ENCODE peak calls at places on chromosomes 7 and 10, in eight cellular contexts. Y is A549; H is activated naive CD8-positive, alpha-beta T cell treated with anti-CD3 and anti-CD28 coated beads, Interleukin-2, amount 50 U/mL, for 24 hours; B is WTC11; R is HEK293T; D is T-helper 2 cell; E is HCEC 1CT; G is aorta. M is an unnamed sample.

GRCh38 chr7:151426486-151426905 is 13.4 kb downstream of the CRYGN start:
- DNase-seq in E (peak), R (peak), H (no peak), G (peak), D (no peak), B (no peak), Y (peak), M (peak)

GRCh38 chr10:113616244-113617074 is 47.4 kb downstream of the NRAP start:
- DNase-seq in Y (peak), G (no peak), H (no peak), D (no peak), B (no peak), R (peak), E (no peak), M (no peak)

GRCh38 chr7:96649981-96650380 is 59.7 kb downstream of the SEM1 start:
- DNase-seq in E (peak), R (no peak), D (no peak), Y (no peak), H (no peak), G (no peak), B (no peak), M (no peak)

GRCh38 chr7:18450021-18450420 is 45.5 kb upstream of the HDAC9 start:
- DNase-seq in B (no peak), D (no peak), H (no peak), Y (no peak), G (no peak), R (no peak), E (no peak), M (no peak)

GRCh38 chr10:108393111-108393510 is 1228.6 kb upstream of the SORCS1 start:
- DNase-seq in E (peak), B (no peak), R (no peak), Y (no peak), D (no peak), G (no peak), H (no peak), M (no peak)

GRCh38 chr7:128254470-128254869 is 13.4 kb downstream of the LEP start:
- DNase-seq in R (no peak), D (no peak), E (no peak), B (no peak), G (no peak), Y (no peak), H (no peak), M (peak)

GRCh38 chr10:77939561-77940001 is 13.0 kb upstream of the DLG5 start:
- DNase-seq in G (no peak), D (no peak), R (no peak), H (no peak), E (peak), Y (no peak), B (no peak), M (no peak)

GRCh38 chr7:78261739-78262138 is 463.2 kb downstream of the PHTF2 start:
- DNase-seq in R (no peak), H (no peak), B (no peak), E (no peak), G (no peak), D (no peak), Y (no peak), M (no peak)

GRCh38 chr10:13334556-13334955 is 13.5 kb downstream of the SEPHS1 start:
- DNase-seq in E (no peak), H (no peak), G (peak), R (no peak), B (no peak), D (no peak), Y (no peak), M (peak)

GRCh38 chr7:38675500-38676106 is 44.4 kb upstream of the AMPH start:
- DNase-seq in B (no peak), G (no peak), H (no peak), Y (no peak), D (no peak), E (no peak), R (no peak), M (no peak)

GRCh38 chr10:34813626-34814227 is 1.4 kb downstream of the PARD3 start:
- DNase-seq in Y (peak), D (no peak), R (peak), B (no peak), G (peak), E (peak), H (no peak), M (no peak)

GRCh38 chr7:36509962-36510361 is 120.3 kb downstream of the ANLN start:
- DNase-seq in B (no peak), E (no peak), D (no peak), Y (no peak), H (no peak), G (no peak), R (no peak), M (no peak)

GRCh38 chr10:45495438-45496152 is 121.6 kb downstream of the ALOX5 start:
- DNase-seq in B (no peak), E (no peak), G (no peak), D (no peak), H (no peak), R (no peak), Y (no peak), M (no peak)

GRCh38 chr7:68364871-68365625 is 1233.2 kb upstream of the AUTS2 start:
- DNase-seq in B (no peak), Y (no peak), E (no peak), R (no peak), G (no peak), D (no peak), H (no peak), M (no peak)

GRCh38 chr7:28768577-28769147 is 189.5 kb downstream of the TRIL start:
- DNase-seq in G (no peak), R (no peak), E (peak), Y (no peak), H (no peak), B (no peak), D (no peak), M (no peak)

GRCh38 chr10:98391578-98391991 is 23.4 kb downstream of the PYROXD2 start:
- DNase-seq in G (peak), B (no peak), E (no peak), H (no peak), Y (no peak), R (no peak), D (no peak), M (peak)

GRCh38 chr7:100044719-100045118 is 4.9 kb upstream of the ZSCAN21 start:
- DNase-seq in R (no peak), H (no peak), E (no peak), G (no peak), D (no peak), Y (no peak), B (no peak), M (no peak)

GRCh38 chr7:116792813-116793212 is 69.6 kb upstream of the CAPZA2 start:
- DNase-seq in B (no peak), D (no peak), G (no peak), Y (no peak), R (no peak), E (no peak), H (no peak), M (no peak)

GRCh38 chr7:150688630-150689029 is 3.1 kb downstream of the GIMAP2 start:
- DNase-seq in G (no peak), Y (no peak), B (no peak), R (no peak), E (no peak), H (no peak), D (no peak), M (no peak)

GRCh38 chr7:738723-739454 is 11.8 kb upstream of the PRKAR1B start:
- DNase-seq in Y (no peak), R (no peak), D (no peak), H (no peak), E (no peak), B (no peak), G (no peak), M (peak)

GRCh38 chr10:130230036-130230435 is 93.8 kb downstream of the GLRX3 start:
- DNase-seq in Y (no peak), R (no peak), G (no peak), E (no peak), B (no peak), D (no peak), H (no peak), M (peak)

GRCh38 chr7:108347616-108348015 is 108.6 kb downstream of the NRCAM start:
- DNase-seq in D (no peak), H (no peak), E (peak), B (peak), Y (peak), R (peak), G (no peak), M (no peak)

GRCh38 chr10:78378192-78378591 is 344.5 kb downstream of the RPS24 start:
- DNase-seq in H (no peak), D (no peak), B (no peak), Y (no peak), G (peak), R (no peak), E (no peak), M (no peak)

GRCh38 chr7:135204271-135204872 is 7.0 kb downstream of the WDR91 start:
- DNase-seq in H (no peak), Y (no peak), R (no peak), B (no peak), D (no peak), G (peak), E (no peak), M (no peak)

GRCh38 chr10:11605807-11606408 is 5.5 kb downstream of the USP6NL start:
- DNase-seq in G (no peak), D (no peak), B (no peak), E (no peak), H (no peak), R (no peak), Y (no peak), M (no peak)

GRCh38 chr7:139994356-139994755 is 68.4 kb downstream of the PARP12 start:
- DNase-seq in Y (no peak), B (no peak), E (no peak), H (no peak), D (no peak), R (no peak), G (no peak), M (no peak)

GRCh38 chr10:100878291-100878910 is 34.4 kb upstream of the SLF2 start:
- DNase-seq in B (peak), H (peak), G (no peak), D (no peak), R (peak), E (peak), Y (peak), M (no peak)

GRCh38 chr7:114088541-114088940 is 169.7 kb upstream of the PPP1R3A start:
- DNase-seq in D (no peak), Y (no peak), G (no peak), H (no peak), R (no peak), B (no peak), E (no peak), M (no peak)

GRCh38 chr10:133023216-133023843 is 64.4 kb upstream of the ADGRA1 start:
- DNase-seq in D (no peak), R (no peak), H (no peak), Y (no peak), E (no peak), G (peak), B (no peak), M (no peak)

GRCh38 chr7:16649196-16649595 is 3.2 kb downstream of the BZW2 start:
- DNase-seq in G (no peak), B (no peak), D (no peak), Y (no peak), H (no peak), E (no peak), R (no peak), M (no peak)

GRCh38 chr10:73843254-73843653 is 31.1 kb downstream of the CAMK2G start:
- DNase-seq in G (no peak), B (no peak), Y (no peak), R (no peak), E (no peak), H (no peak), D (no peak), M (no peak)

GRCh38 chr7:35374858-35375257 is 121.0 kb upstream of the TBX20 start:
- DNase-seq in H (no peak), E (no peak), R (no peak), Y (no peak), G (no peak), B (no peak), D (no peak), M (no peak)